ENCODE peak calls at places on chromosome 6, in eight cellular contexts. G is osteocyte, N is head of caudate nucleus, L is mucosa of gallbladder, B is left ventricle myocardium inferior, H is heart right ventricle, C is pons, R is HuH-7. Y is an unnamed sample.

GRCh38 chr6:128076843-128077242 is 176.0 kb upstream of the THEMIS start:
- DNase-seq in G (no peak), N (no peak), L (no peak), B (no peak), H (no peak), C (no peak), R (no peak), Y (no peak)

GRCh38 chr6:3697609-3698008 is 53.9 kb downstream of the PXDC1 start:
- DNase-seq in G (no peak), N (peak), L (no peak), B (no peak), H (no peak), C (no peak), R (no peak), Y (no peak)

GRCh38 chr6:134850906-134851305 is 99.0 kb downstream of the ALDH8A1 start:
- DNase-seq in G (no peak), N (no peak), L (no peak), B (no peak), H (no peak), C (no peak), R (no peak), Y (no peak)

GRCh38 chr6:126307859-126308258 is 32.1 kb upstream of the CENPW start:
- DNase-seq in G (no peak), N (peak), L (no peak), B (no peak), H (no peak), C (no peak), R (no peak), Y (no peak)

GRCh38 chr6:88166901-88167624 is 916 bp upstream of the CNR1 start:
- DNase-seq in G (no peak), N (peak), L (no peak), B (no peak), H (no peak), C (no peak), R (no peak), Y (no peak)

GRCh38 chr6:47633141-47633540 is 65.2 kb upstream of the ADGRF4 start:
- DNase-seq in G (no peak), N (no peak), L (no peak), B (no peak), H (no peak), C (no peak), R (no peak), Y (no peak)

GRCh38 chr6:43986177-43986825 is 141.0 kb downstream of the MRPL14 start:
- DNase-seq in G (no peak), N (no peak), L (no peak), B (no peak), H (no peak), C (no peak), R (no peak), Y (no peak)

GRCh38 chr6:110944681-110945151 is 13.8 kb upstream of the GTF3C6 start:
- DNase-seq in G (no peak), N (peak), L (no peak), B (no peak), H (no peak), C (no peak), R (no peak), Y (no peak)

GRCh38 chr6:1574895-1575212 is 34.9 kb upstream of the FOXC1 start:
- DNase-seq in G (no peak), N (no peak), L (no peak), B (no peak), H (no peak), C (no peak), R (no peak), Y (no peak)

GRCh38 chr6:87291879-87292278 is 30.5 kb upstream of the SMIM8 start:
- DNase-seq in G (no peak), N (no peak), L (no peak), B (no peak), H (no peak), C (no peak), R (no peak), Y (no peak)

GRCh38 chr6:46789434-46790358 is 3.5 kb upstream of the MEP1A start:
- DNase-seq in G (no peak), N (no peak), L (no peak), B (no peak), H (no peak), C (no peak), R (no peak), Y (no peak)

GRCh38 chr6:136607204-136607931 is 57.1 kb upstream of the MAP7 start:
- DNase-seq in G (no peak), N (no peak), L (peak), B (no peak), H (no peak), C (no peak), R (no peak), Y (no peak)

GRCh38 chr6:52992980-52993379 is 2.1 kb downstream of the GSTA4 start:
- DNase-seq in G (no peak), N (no peak), L (no peak), B (no peak), H (no peak), C (no peak), R (no peak), Y (no peak)

Y was measured in esophagus muscularis mucosa.